ENCODE peak calls at places on chromosomes 7 and 10, in five cellular contexts. E, R, I, J and N are unnamed samples.

GRCh38 chr10:110158051-110159005 is 49.1 kb upstream of the MXI1 start:
- DNase-seq in E (no peak), I (no peak), R (no peak), J (no peak), N (no peak)

GRCh38 chr10:62244785-62245595 is 23.7 kb downstream of the RTKN2 start:
- DNase-seq in R (peak; percentile 53), I (peak; percentile 30), E (peak; percentile 75), J (no peak), N (peak; percentile 88)

GRCh38 chr7:152336754-152337368 is 98.9 kb downstream of the KMT2C start:
- DNase-seq in E (no peak), I (peak; percentile 51), R (peak; percentile 39), J (no peak), N (peak; percentile 35)

GRCh38 chr7:106290319-106290718 is 5.5 kb upstream of the NAMPT start:
- DNase-seq in E (no peak), I (no peak), J (no peak), R (no peak), N (no peak)

GRCh38 chr7:137609500-137609899 is 237.3 kb downstream of the DGKI start:
- DNase-seq in E (no peak), I (no peak), J (no peak), R (no peak), N (no peak)

GRCh38 chr10:104297697-104298660 is 29.0 kb downstream of the GSTO2 start:
- DNase-seq in E (no peak), J (peak; percentile 50), I (no peak), R (no peak), N (peak; percentile 6)

GRCh38 chr7:130146693-130147520 is 58.3 kb downstream of the TMEM209 start:
- DNase-seq in I (no peak), R (no peak), E (no peak), J (no peak), N (no peak)

GRCh38 chr10:71216751-71217265 is 4.4 kb downstream of the UNC5B start:
- DNase-seq in E (no peak), I (peak; percentile 70), R (no peak), J (no peak), N (no peak)

GRCh38 chr7:135729230-135729629 is 1.2 kb upstream of the SLC13A4 start:
- DNase-seq in E (no peak), J (no peak), I (no peak), R (no peak), N (no peak)

GRCh38 chr7:157682064-157682945 is 345.5 kb downstream of the DNAJB6 start:
- DNase-seq in I (no peak), J (no peak), R (no peak), E (no peak), N (no peak)

GRCh38 chr7:41520445-41520844 is 182.4 kb downstream of the INHBA start:
- DNase-seq in E (no peak), J (no peak), I (no peak), R (no peak), N (no peak)

GRCh38 chr7:41517771-41518170 is 185.1 kb downstream of the INHBA start:
- DNase-seq in E (no peak), I (no peak), R (no peak), J (no peak), N (no peak)
- TF ChIP-seq JUND in E (no peak), I (no peak), R (no peak), J (no peak), N (no peak)

GRCh38 chr7:116728413-116728812 is 56.4 kb downstream of the MET start:
- DNase-seq in E (no peak), J (no peak), R (no peak), I (no peak), N (no peak)

GRCh38 chr7:116730097-116731018 is 58.4 kb downstream of the MET start:
- DNase-seq in R (no peak), J (no peak), I (no peak), E (no peak), N (no peak)

GRCh38 chr7:116732788-116733709 is 61.1 kb downstream of the MET start:
- DNase-seq in R (no peak), J (no peak), E (no peak), I (no peak), N (no peak)

GRCh38 chr7:116731737-116732335 is 59.8 kb downstream of the MET start:
- DNase-seq in R (no peak), E (no peak), I (no peak), J (no peak), N (no peak)

DNA sequence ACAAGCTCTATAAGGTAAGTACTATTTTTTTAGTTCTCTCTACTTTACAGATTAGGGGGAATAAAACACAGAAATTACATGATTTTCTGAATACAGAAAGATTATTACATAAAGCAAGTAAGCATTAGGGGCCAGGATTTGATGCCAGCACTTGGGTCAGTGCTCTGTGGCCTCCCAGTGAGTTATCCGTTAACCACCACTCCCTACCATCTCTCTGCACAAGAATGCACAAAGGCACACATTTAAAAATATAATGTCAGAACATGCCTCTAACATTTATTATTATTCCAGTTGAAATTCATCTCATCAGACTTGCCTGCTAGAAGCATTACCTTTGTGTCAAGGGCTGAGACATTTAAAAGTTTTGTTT is 59.0 kb downstream of the MET start:
- DNase-seq in E (no peak), R (no peak), I (no peak), J (no peak), N (no peak)
- TF ChIP-seq JUND in E (no peak), R (no peak), I (no peak), J (no peak), N (no peak)

DNA sequence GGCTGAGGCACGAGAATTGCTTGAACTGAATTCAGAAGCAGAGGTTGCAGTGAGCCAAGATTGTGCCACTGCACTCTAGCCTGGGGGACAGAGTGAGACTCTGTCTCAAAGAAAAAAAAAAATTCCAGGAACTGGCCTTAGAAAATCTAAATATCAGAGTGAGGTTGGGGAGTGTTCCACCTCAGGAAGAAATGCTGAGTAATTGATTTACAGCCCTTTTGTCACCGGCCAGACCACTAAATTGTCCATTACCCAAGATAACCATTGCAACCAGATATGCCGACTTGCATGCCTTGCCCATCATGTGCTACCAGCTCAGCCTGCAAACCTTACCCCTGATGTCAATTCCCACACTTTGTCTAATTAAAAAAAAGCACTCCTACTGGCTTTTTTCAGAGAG is 42.4 kb downstream of the CRCP start:
- DNase-seq in I (peak; percentile 48), E (no peak), R (no peak), J (no peak), N (no peak)
- TF ChIP-seq JUND in I (no peak), E (no peak), R (no peak), J (no peak), N (no peak)

GRCh38 chr10:126661841-126662520 is 8.5 kb downstream of the C10orf90 start:
- DNase-seq in R (no peak), E (no peak), J (no peak), I (no peak), N (no peak)

GRCh38 chr10:126663328-126663727 is 7.2 kb downstream of the C10orf90 start:
- DNase-seq in J (no peak), E (no peak), I (no peak), R (no peak), N (no peak)

GRCh38 chr10:126658928-126659327 is 11.6 kb downstream of the C10orf90 start:
- DNase-seq in J (no peak), R (no peak), E (no peak), I (no peak), N (no peak)

GRCh38 chr10:126661356-126661755 is 9.1 kb downstream of the C10orf90 start:
- DNase-seq in J (no peak), E (no peak), I (no peak), R (no peak), N (no peak)

GRCh38 chr10:126659750-126660149 is 10.7 kb downstream of the C10orf90 start:
- DNase-seq in J (no peak), E (no peak), I (no peak), R (no peak), N (no peak)
- TF ChIP-seq JUND in J (no peak), E (no peak), I (no peak), R (no peak), N (no peak)